ENCODE peak calls at places on chromosomes 6 and 20, in four cellular contexts. One of them, this sample, is unnamed.

GRCh38 chr6:12890171-12890790 is 173.7 kb downstream of the PHACTR1 start:
- DNase-seq in SK-N-SH: no peak
- DNase-seq in HCT116: peak
- DNase-seq in K562: peak
- DNase-seq in this sample: no peak

GRCh38 chr6:108541843-108542795 is 18.6 kb upstream of the FOXO3 start:
- DNase-seq in HCT116: peak
- DNase-seq in SK-N-SH: peak
- DNase-seq in K562: peak
- DNase-seq in this sample: no peak

GRCh38 chr20:50250748-50251382 is 60.2 kb downstream of the CEBPB start:
- DNase-seq in SK-N-SH: no peak
- DNase-seq in HCT116: no peak
- DNase-seq in K562: no peak
- DNase-seq in this sample: no peak

GRCh38 chr20:9112541-9113515 is 43.9 kb downstream of the PLCB4 start:
- DNase-seq in HCT116: no peak
- DNase-seq in K562: no peak
- DNase-seq in SK-N-SH: no peak
- DNase-seq in this sample: no peak

GRCh38 chr20:10508468-10509251 is 73.6 kb downstream of the SLX4IP start:
- DNase-seq in HCT116: no peak
- DNase-seq in K562: no peak
- DNase-seq in SK-N-SH: peak
- DNase-seq in this sample: no peak

GRCh38 chr6:89475634-89476033 is 42.7 kb downstream of the ANKRD6 start:
- DNase-seq in SK-N-SH: no peak
- DNase-seq in K562: no peak
- DNase-seq in HCT116: no peak
- DNase-seq in this sample: no peak

GRCh38 chr6:96460052-96460700 is 61.4 kb upstream of the UFL1 start:
- DNase-seq in HCT116: no peak
- DNase-seq in K562: no peak
- DNase-seq in SK-N-SH: no peak
- DNase-seq in this sample: no peak

GRCh38 chr6:150666071-150666470 is 66.4 kb downstream of the PLEKHG1 start:
- DNase-seq in HCT116: no peak
- DNase-seq in K562: no peak
- DNase-seq in SK-N-SH: no peak
- DNase-seq in this sample: no peak

GRCh38 chr20:41116282-41116960 is 20.9 kb upstream of the PLCG1 start:
- DNase-seq in K562: peak
- DNase-seq in HCT116: no peak
- DNase-seq in SK-N-SH: no peak
- DNase-seq in this sample: no peak

GRCh38 chr20:33516882-33517281 is 27.0 kb downstream of the CBFA2T2 start:
- DNase-seq in HCT116: no peak
- DNase-seq in SK-N-SH: no peak
- DNase-seq in K562: no peak
- DNase-seq in this sample: no peak

GRCh38 chr6:28794175-28795002 is 129.4 kb downstream of the TRIM27 start:
- DNase-seq in SK-N-SH: no peak
- DNase-seq in HCT116: no peak
- DNase-seq in K562: peak
- DNase-seq in this sample: no peak

GRCh38 chr6:47138046-47138445 is 95.9 kb upstream of the ADGRF1 start:
- DNase-seq in SK-N-SH: no peak
- DNase-seq in HCT116: no peak
- DNase-seq in K562: no peak
- DNase-seq in this sample: no peak

GRCh38 chr6:109687271-109687721 is 3.7 kb downstream of the AK9 start:
- DNase-seq in SK-N-SH: no peak
- DNase-seq in K562: no peak
- DNase-seq in HCT116: no peak
- DNase-seq in this sample: peak

GRCh38 chr20:51237278-51237677 is 214.4 kb upstream of the KCNG1 start:
- DNase-seq in HCT116: no peak
- DNase-seq in SK-N-SH: no peak
- DNase-seq in K562: no peak
- DNase-seq in this sample: no peak

GRCh38 chr20:48360338-48360698 is 467.5 kb downstream of the PREX1 start:
- DNase-seq in SK-N-SH: no peak
- DNase-seq in K562: no peak
- DNase-seq in HCT116: no peak
- DNase-seq in this sample: no peak

GRCh38 chr6:4625557-4625956 is 150.6 kb upstream of the CDYL start:
- DNase-seq in K562: no peak
- DNase-seq in HCT116: no peak
- DNase-seq in SK-N-SH: no peak
- DNase-seq in this sample: no peak

GRCh38 chr6:144352310-144352709 is 67.2 kb downstream of the UTRN start:
- DNase-seq in HCT116: no peak
- DNase-seq in K562: no peak
- DNase-seq in SK-N-SH: no peak
- DNase-seq in this sample: no peak

GRCh38 chr20:64151634-64152530 is 12.4 kb upstream of the MYT1 start:
- DNase-seq in K562: no peak
- DNase-seq in HCT116: peak
- DNase-seq in SK-N-SH: no peak
- DNase-seq in this sample: no peak

GRCh38 chr6:26125015-26125690 is 37.9 kb downstream of the HFE start:
- DNase-seq in HCT116: no peak
- DNase-seq in SK-N-SH: no peak
- DNase-seq in K562: no peak
- DNase-seq in this sample: no peak

GRCh38 chr6:127811939-127812338 is 88.9 kb downstream of the THEMIS start:
- DNase-seq in HCT116: no peak
- DNase-seq in K562: no peak
- DNase-seq in SK-N-SH: no peak
- DNase-seq in this sample: no peak

GRCh38 chr6:156454867-156455266 is 322.3 kb upstream of the ARID1B start:
- DNase-seq in HCT116: no peak
- DNase-seq in SK-N-SH: no peak
- DNase-seq in K562: no peak
- DNase-seq in this sample: no peak

GRCh38 chr6:135675862-135676261 is 175.6 kb upstream of the PDE7B start:
- DNase-seq in K562: peak
- DNase-seq in HCT116: peak
- DNase-seq in SK-N-SH: peak
- DNase-seq in this sample: peak

GRCh38 chr20:57473246-57474042 is 51.5 kb downstream of the CTCFL start:
- DNase-seq in SK-N-SH: no peak
- DNase-seq in HCT116: no peak
- DNase-seq in K562: no peak
- DNase-seq in this sample: no peak

GRCh38 chr6:41161380-41161779 is 1.5 kb downstream of the TREM2 start:
- DNase-seq in K562: no peak
- DNase-seq in SK-N-SH: no peak
- DNase-seq in HCT116: no peak
- DNase-seq in this sample: no peak

GRCh38 chr20:51420111-51420510 is 122.4 kb downstream of the NFATC2 start:
- DNase-seq in SK-N-SH: no peak
- DNase-seq in HCT116: no peak
- DNase-seq in K562: peak
- DNase-seq in this sample: no peak

GRCh38 chr20:50320910-50321796 is 130.5 kb downstream of the CEBPB start:
- DNase-seq in K562: peak
- DNase-seq in SK-N-SH: peak
- DNase-seq in HCT116: peak
- DNase-seq in this sample: no peak

GRCh38 chr6:145028144-145028818 is 707.0 kb downstream of the EPM2A start:
- DNase-seq in K562: no peak
- DNase-seq in HCT116: peak
- DNase-seq in SK-N-SH: peak
- DNase-seq in this sample: peak

GRCh38 chr6:98957440-98957839 is 9.7 kb upstream of the FBXL4 start:
- DNase-seq in HCT116: peak
- DNase-seq in K562: no peak
- DNase-seq in SK-N-SH: no peak
- DNase-seq in this sample: no peak

GRCh38 chr6:12436683-12437082 is 146.5 kb downstream of the EDN1 start:
- DNase-seq in HCT116: no peak
- DNase-seq in K562: no peak
- DNase-seq in SK-N-SH: no peak
- DNase-seq in this sample: no peak

GRCh38 chr20:20362774-20363435 is 5.0 kb upstream of the INSM1 start:
- DNase-seq in HCT116: no peak
- DNase-seq in K562: no peak
- DNase-seq in SK-N-SH: peak
- DNase-seq in this sample: no peak

GRCh38 chr6:111175135-111175534 is 87.8 kb downstream of the SLC16A10 start:
- DNase-seq in K562: no peak
- DNase-seq in SK-N-SH: no peak
- DNase-seq in HCT116: no peak
- DNase-seq in this sample: no peak

GRCh38 chr6:87772597-87773530 is 70.8 kb upstream of the AKIRIN2 start:
- DNase-seq in SK-N-SH: peak
- DNase-seq in HCT116: no peak
- DNase-seq in K562: no peak
- DNase-seq in this sample: no peak

GRCh38 chr20:50772418-50773185 is 22.3 kb upstream of the BCAS4 start:
- DNase-seq in HCT116: no peak
- DNase-seq in SK-N-SH: no peak
- DNase-seq in K562: no peak
- DNase-seq in this sample: no peak

GRCh38 chr20:22977047-22977785 is 57.9 kb upstream of the SSTR4 start:
- DNase-seq in SK-N-SH: no peak
- DNase-seq in HCT116: no peak
- DNase-seq in K562: no peak
- DNase-seq in this sample: no peak

GRCh38 chr6:52595796-52596130 is 18.9 kb upstream of the TRAM2 start:
- DNase-seq in SK-N-SH: no peak
- DNase-seq in HCT116: no peak
- DNase-seq in K562: no peak
- DNase-seq in this sample: no peak

GRCh38 chr6:88380083-88380482 is 213.9 kb upstream of the CNR1 start:
- DNase-seq in HCT116: no peak
- DNase-seq in K562: no peak
- DNase-seq in SK-N-SH: peak
- DNase-seq in this sample: no peak

GRCh38 chr6:69719602-69720193 is 77.1 kb downstream of the LMBRD1 start:
- DNase-seq in HCT116: peak
- DNase-seq in K562: peak
- DNase-seq in SK-N-SH: peak
- DNase-seq in this sample: peak

GRCh38 chr6:169977434-169978265 is 226.2 kb downstream of the ERMARD start:
- DNase-seq in HCT116: no peak
- DNase-seq in K562: no peak
- DNase-seq in SK-N-SH: no peak
- DNase-seq in this sample: no peak

GRCh38 chr6:169979873-169980440 is 228.5 kb downstream of the ERMARD start:
- DNase-seq in HCT116: no peak
- DNase-seq in K562: no peak
- DNase-seq in SK-N-SH: no peak
- DNase-seq in this sample: no peak

GRCh38 chr6:169976301-169977081 is 225.1 kb downstream of the ERMARD start:
- DNase-seq in K562: no peak
- DNase-seq in SK-N-SH: no peak
- DNase-seq in HCT116: no peak
- DNase-seq in this sample: no peak

GRCh38 chr6:169981051-169981450 is 229.6 kb downstream of the ERMARD start:
- DNase-seq in HCT116: no peak
- DNase-seq in K562: no peak
- DNase-seq in SK-N-SH: no peak
- DNase-seq in this sample: no peak

DNA sequence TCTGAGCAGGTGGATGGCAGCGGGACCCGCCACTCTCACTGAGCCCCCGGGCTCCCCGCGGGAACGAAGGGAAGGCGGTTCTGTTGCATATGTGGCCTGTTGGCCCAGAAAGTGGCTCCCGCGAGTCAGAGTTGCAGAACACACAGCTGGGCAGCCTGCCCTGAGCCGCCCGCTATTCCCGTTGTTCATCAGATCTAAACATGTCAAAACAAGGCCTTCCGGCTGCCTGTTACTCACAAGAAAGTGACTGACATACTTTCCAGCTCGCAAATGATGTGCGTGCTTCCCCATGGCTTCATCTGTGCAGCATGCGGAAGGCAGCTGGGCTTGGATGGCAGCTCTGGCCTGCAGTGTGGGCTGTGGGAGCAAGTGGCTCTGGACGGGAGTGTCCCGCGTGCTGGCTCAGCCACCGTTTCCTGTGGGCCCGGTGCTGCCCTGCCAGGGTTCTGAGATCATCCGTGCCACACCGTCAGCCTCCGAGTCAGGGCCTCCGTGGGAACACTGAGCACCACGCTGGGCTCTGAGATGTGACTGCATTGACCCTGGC is 227.3 kb downstream of the ERMARD start:
- DNase-seq in SK-N-SH: no peak
- DNase-seq in K562: no peak
- DNase-seq in HCT116: no peak
- DNase-seq in this sample: no peak
- TF ChIP-seq POLR2AphosphoS5 in SK-N-SH: no peak
- TF ChIP-seq POLR2AphosphoS5 in K562: no peak
- TF ChIP-seq POLR2AphosphoS5 in HCT116: no peak
- TF ChIP-seq POLR2AphosphoS5 in this sample: no peak

GRCh38 chr6:132919028-132919427 is 104.7 kb downstream of the RPS12 start:
- DNase-seq in SK-N-SH: peak
- DNase-seq in HCT116: no peak
- DNase-seq in K562: no peak
- DNase-seq in this sample: no peak
- H3K4me3 ChIP-seq in SK-N-SH: no peak
- H3K4me3 ChIP-seq in HCT116: no peak
- H3K4me3 ChIP-seq in K562: no peak
- H3K4me3 ChIP-seq in this sample: no peak

GRCh38 chr6:163417595-163417994 is 3.1 kb downstream of the QKI start:
- DNase-seq in K562: no peak
- DNase-seq in HCT116: no peak
- DNase-seq in SK-N-SH: no peak
- DNase-seq in this sample: no peak
- TF ChIP-seq SIN3A in K562: no peak
- TF ChIP-seq SIN3A in HCT116: no peak
- TF ChIP-seq SIN3A in SK-N-SH: no peak
- TF ChIP-seq SIN3A in this sample: no peak

DNA sequence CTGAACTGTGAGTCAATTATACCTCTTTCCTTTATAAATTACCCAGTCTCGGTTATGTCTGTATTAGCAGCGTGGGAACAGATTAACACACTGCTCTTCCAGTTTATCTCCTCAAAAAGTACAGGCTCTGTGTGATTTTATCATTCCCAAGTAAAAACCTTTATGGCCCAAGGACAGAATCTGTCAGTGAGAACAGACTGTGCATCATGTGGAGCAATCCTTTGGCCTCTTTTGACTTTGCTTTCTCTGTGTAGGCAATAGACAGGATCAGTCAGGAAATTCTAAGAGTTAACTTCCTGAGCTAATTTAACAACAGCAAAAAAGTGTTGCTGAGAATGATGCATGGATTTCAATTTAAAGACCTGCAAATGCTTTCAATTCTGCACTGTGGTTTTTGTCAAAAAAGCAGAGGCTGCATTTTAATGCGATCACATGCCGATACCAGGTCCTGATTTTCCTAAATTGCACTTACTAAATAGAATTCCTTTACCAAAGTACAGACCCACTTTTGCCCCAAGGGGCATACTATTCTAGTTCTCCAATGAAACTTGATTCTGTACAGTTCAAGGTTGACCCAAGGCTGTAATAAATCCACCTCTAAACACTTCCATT is 246.7 kb upstream of the MARCKS start:
- DNase-seq in K562: no peak
- DNase-seq in SK-N-SH: peak
- DNase-seq in HCT116: no peak
- DNase-seq in this sample: no peak
- TF ChIP-seq POLR2AphosphoS5 in K562: no peak
- TF ChIP-seq POLR2AphosphoS5 in SK-N-SH: no peak
- TF ChIP-seq POLR2AphosphoS5 in HCT116: no peak
- TF ChIP-seq POLR2AphosphoS5 in this sample: no peak

This sample was measured in Panc1.